ENCODE peak calls at places on chromosome 21, in seven cellular contexts. One of them, this sample, is unnamed.

GRCh38 chr21:43943512-43944110 is 68.5 kb upstream of the TRAPPC10 start:
- DNase-seq in central memory CD8-positive, alpha-beta T cell: no peak
- DNase-seq in right cardiac atrium: no peak
- DNase-seq in GM04504: no peak
- DNase-seq in choroid plexus epithelial cell: no peak
- DNase-seq in NCI-H524 treated with DMSO at 0.1 percent for 48 hours: no peak
- DNase-seq in stimulated activated naive CD4-positive, alpha-beta T cell: no peak
- DNase-seq in this sample: no peak

GRCh38 chr21:25273945-25274344 is 333.3 kb downstream of the MRPL39 start:
- DNase-seq in central memory CD8-positive, alpha-beta T cell: no peak
- DNase-seq in right cardiac atrium: no peak
- DNase-seq in GM04504: no peak
- DNase-seq in choroid plexus epithelial cell: peak; percentile 10
- DNase-seq in NCI-H524 treated with DMSO at 0.1 percent for 48 hours: no peak
- DNase-seq in stimulated activated naive CD4-positive, alpha-beta T cell: no peak
- DNase-seq in this sample: no peak

GRCh38 chr21:22263890-22264289 is 1265.7 kb downstream of the NCAM2 start:
- DNase-seq in central memory CD8-positive, alpha-beta T cell: no peak
- DNase-seq in right cardiac atrium: no peak
- DNase-seq in GM04504: no peak
- DNase-seq in choroid plexus epithelial cell: no peak
- DNase-seq in NCI-H524 treated with DMSO at 0.1 percent for 48 hours: no peak
- DNase-seq in stimulated activated naive CD4-positive, alpha-beta T cell: no peak
- DNase-seq in this sample: no peak

GRCh38 chr21:36744560-36745231 is 45.8 kb downstream of the SIM2 start:
- DNase-seq in central memory CD8-positive, alpha-beta T cell: no peak
- DNase-seq in right cardiac atrium: no peak
- DNase-seq in GM04504: no peak
- DNase-seq in choroid plexus epithelial cell: no peak
- DNase-seq in NCI-H524 treated with DMSO at 0.1 percent for 48 hours: no peak
- DNase-seq in stimulated activated naive CD4-positive, alpha-beta T cell: no peak
- DNase-seq in this sample: no peak

GRCh38 chr21:38768385-38769071 is 37.2 kb upstream of the ETS2 start:
- DNase-seq in central memory CD8-positive, alpha-beta T cell: no peak
- DNase-seq in right cardiac atrium: no peak
- DNase-seq in GM04504: no peak
- DNase-seq in choroid plexus epithelial cell: peak; percentile 94
- DNase-seq in NCI-H524 treated with DMSO at 0.1 percent for 48 hours: no peak
- DNase-seq in stimulated activated naive CD4-positive, alpha-beta T cell: no peak
- DNase-seq in this sample: no peak

GRCh38 chr21:36260030-36260787 is 59.8 kb upstream of the MORC3 start:
- DNase-seq in central memory CD8-positive, alpha-beta T cell: no peak
- DNase-seq in right cardiac atrium: no peak
- DNase-seq in GM04504: peak; percentile 37
- DNase-seq in choroid plexus epithelial cell: peak; percentile 85
- DNase-seq in NCI-H524 treated with DMSO at 0.1 percent for 48 hours: peak; percentile 28
- DNase-seq in stimulated activated naive CD4-positive, alpha-beta T cell: peak; percentile 10
- DNase-seq in this sample: no peak

GRCh38 chr21:45507523-45507875 is 34.7 kb downstream of the SLC19A1 start:
- DNase-seq in central memory CD8-positive, alpha-beta T cell: no peak
- DNase-seq in right cardiac atrium: peak; percentile 4
- DNase-seq in GM04504: no peak
- DNase-seq in choroid plexus epithelial cell: no peak
- DNase-seq in NCI-H524 treated with DMSO at 0.1 percent for 48 hours: no peak
- DNase-seq in stimulated activated naive CD4-positive, alpha-beta T cell: no peak
- DNase-seq in this sample: no peak

GRCh38 chr21:45363921-45364463 is 41.0 kb upstream of the COL18A1 start:
- DNase-seq in central memory CD8-positive, alpha-beta T cell: no peak
- DNase-seq in right cardiac atrium: peak; percentile 92
- DNase-seq in GM04504: peak; percentile 99
- DNase-seq in choroid plexus epithelial cell: peak; percentile 97
- DNase-seq in NCI-H524 treated with DMSO at 0.1 percent for 48 hours: no peak
- DNase-seq in stimulated activated naive CD4-positive, alpha-beta T cell: no peak
- DNase-seq in this sample: peak; percentile 91

GRCh38 chr21:44875341-44875740 is 1.9 kb upstream of the PTTG1IP start:
- DNase-seq in central memory CD8-positive, alpha-beta T cell: no peak
- DNase-seq in right cardiac atrium: no peak
- DNase-seq in GM04504: no peak
- DNase-seq in choroid plexus epithelial cell: peak; percentile 66
- DNase-seq in NCI-H524 treated with DMSO at 0.1 percent for 48 hours: no peak
- DNase-seq in stimulated activated naive CD4-positive, alpha-beta T cell: no peak
- DNase-seq in this sample: no peak

GRCh38 chr21:37257526-37257966 is 9.6 kb downstream of the VPS26C start:
- DNase-seq in central memory CD8-positive, alpha-beta T cell: no peak
- DNase-seq in right cardiac atrium: peak; percentile 33
- DNase-seq in GM04504: no peak
- DNase-seq in choroid plexus epithelial cell: peak; percentile 54
- DNase-seq in NCI-H524 treated with DMSO at 0.1 percent for 48 hours: no peak
- DNase-seq in stimulated activated naive CD4-positive, alpha-beta T cell: no peak
- DNase-seq in this sample: peak; percentile 36

GRCh38 chr21:14452031-14452778 is 69.3 kb upstream of the HSPA13 start:
- DNase-seq in central memory CD8-positive, alpha-beta T cell: no peak
- DNase-seq in right cardiac atrium: no peak
- DNase-seq in GM04504: no peak
- DNase-seq in choroid plexus epithelial cell: peak; percentile 22
- DNase-seq in NCI-H524 treated with DMSO at 0.1 percent for 48 hours: no peak
- DNase-seq in stimulated activated naive CD4-positive, alpha-beta T cell: no peak
- DNase-seq in this sample: no peak

GRCh38 chr21:38243732-38244406 is 12.9 kb upstream of the KCNJ15 start:
- DNase-seq in central memory CD8-positive, alpha-beta T cell: no peak
- DNase-seq in right cardiac atrium: no peak
- DNase-seq in GM04504: no peak
- DNase-seq in choroid plexus epithelial cell: no peak
- DNase-seq in NCI-H524 treated with DMSO at 0.1 percent for 48 hours: no peak
- DNase-seq in stimulated activated naive CD4-positive, alpha-beta T cell: no peak
- DNase-seq in this sample: no peak

GRCh38 chr21:45451771-45452182 is 46.8 kb downstream of the COL18A1 start:
- DNase-seq in central memory CD8-positive, alpha-beta T cell: no peak
- DNase-seq in right cardiac atrium: peak; percentile 13
- DNase-seq in GM04504: no peak
- DNase-seq in choroid plexus epithelial cell: no peak
- DNase-seq in NCI-H524 treated with DMSO at 0.1 percent for 48 hours: no peak
- DNase-seq in stimulated activated naive CD4-positive, alpha-beta T cell: no peak
- DNase-seq in this sample: peak; percentile 18

GRCh38 chr21:14977814-14978213 is 87.0 kb downstream of the NRIP1 start:
- DNase-seq in central memory CD8-positive, alpha-beta T cell: no peak
- DNase-seq in right cardiac atrium: no peak
- DNase-seq in GM04504: no peak
- DNase-seq in choroid plexus epithelial cell: no peak
- DNase-seq in NCI-H524 treated with DMSO at 0.1 percent for 48 hours: peak; percentile 85
- DNase-seq in stimulated activated naive CD4-positive, alpha-beta T cell: no peak
- DNase-seq in this sample: no peak

GRCh38 chr21:41183575-41183974 is 15.6 kb downstream of the BACE2 start:
- DNase-seq in central memory CD8-positive, alpha-beta T cell: no peak
- DNase-seq in right cardiac atrium: no peak
- DNase-seq in GM04504: no peak
- DNase-seq in choroid plexus epithelial cell: no peak
- DNase-seq in NCI-H524 treated with DMSO at 0.1 percent for 48 hours: no peak
- DNase-seq in stimulated activated naive CD4-positive, alpha-beta T cell: no peak
- DNase-seq in this sample: no peak

GRCh38 chr21:44702973-44703730 is 6.2 kb downstream of the KRTAP10-12 start:
- DNase-seq in central memory CD8-positive, alpha-beta T cell: peak; percentile 1
- DNase-seq in right cardiac atrium: no peak
- DNase-seq in GM04504: no peak
- DNase-seq in choroid plexus epithelial cell: no peak
- DNase-seq in NCI-H524 treated with DMSO at 0.1 percent for 48 hours: no peak
- DNase-seq in stimulated activated naive CD4-positive, alpha-beta T cell: no peak
- DNase-seq in this sample: no peak

GRCh38 chr21:44049182-44049581 is 37.1 kb downstream of the TRAPPC10 start:
- DNase-seq in central memory CD8-positive, alpha-beta T cell: no peak
- DNase-seq in right cardiac atrium: no peak
- DNase-seq in GM04504: no peak
- DNase-seq in choroid plexus epithelial cell: no peak
- DNase-seq in NCI-H524 treated with DMSO at 0.1 percent for 48 hours: no peak
- DNase-seq in stimulated activated naive CD4-positive, alpha-beta T cell: no peak
- DNase-seq in this sample: no peak

GRCh38 chr21:16605588-16605987 is 875.8 kb downstream of the USP25 start:
- DNase-seq in central memory CD8-positive, alpha-beta T cell: no peak
- DNase-seq in right cardiac atrium: no peak
- DNase-seq in GM04504: no peak
- DNase-seq in choroid plexus epithelial cell: peak; percentile 40
- DNase-seq in NCI-H524 treated with DMSO at 0.1 percent for 48 hours: no peak
- DNase-seq in stimulated activated naive CD4-positive, alpha-beta T cell: no peak
- DNase-seq in this sample: no peak

GRCh38 chr21:39979321-39979720 is 112.1 kb downstream of the PCP4 start:
- DNase-seq in central memory CD8-positive, alpha-beta T cell: no peak
- DNase-seq in right cardiac atrium: no peak
- DNase-seq in GM04504: no peak
- DNase-seq in choroid plexus epithelial cell: no peak
- DNase-seq in NCI-H524 treated with DMSO at 0.1 percent for 48 hours: no peak
- DNase-seq in stimulated activated naive CD4-positive, alpha-beta T cell: no peak
- DNase-seq in this sample: no peak

GRCh38 chr21:29265690-29266479 is 32.8 kb upstream of the BACH1 start:
- DNase-seq in central memory CD8-positive, alpha-beta T cell: no peak
- DNase-seq in right cardiac atrium: no peak
- DNase-seq in GM04504: no peak
- DNase-seq in choroid plexus epithelial cell: no peak
- DNase-seq in NCI-H524 treated with DMSO at 0.1 percent for 48 hours: no peak
- DNase-seq in stimulated activated naive CD4-positive, alpha-beta T cell: no peak
- DNase-seq in this sample: no peak

GRCh38 chr21:38223893-38224540 is 32.8 kb upstream of the KCNJ15 start:
- DNase-seq in central memory CD8-positive, alpha-beta T cell: no peak
- DNase-seq in right cardiac atrium: no peak
- DNase-seq in GM04504: no peak
- DNase-seq in choroid plexus epithelial cell: peak; percentile 57
- DNase-seq in NCI-H524 treated with DMSO at 0.1 percent for 48 hours: no peak
- DNase-seq in stimulated activated naive CD4-positive, alpha-beta T cell: no peak
- DNase-seq in this sample: no peak

GRCh38 chr21:46211376-46211775 is 17.2 kb downstream of the LSS start:
- DNase-seq in central memory CD8-positive, alpha-beta T cell: no peak
- DNase-seq in right cardiac atrium: no peak
- DNase-seq in GM04504: no peak
- DNase-seq in choroid plexus epithelial cell: no peak
- DNase-seq in NCI-H524 treated with DMSO at 0.1 percent for 48 hours: no peak
- DNase-seq in stimulated activated naive CD4-positive, alpha-beta T cell: no peak
- DNase-seq in this sample: peak; percentile 7

GRCh38 chr21:44987886-44988606 is 48.2 kb downstream of the SLX9 start:
- DNase-seq in central memory CD8-positive, alpha-beta T cell: no peak
- DNase-seq in right cardiac atrium: peak; percentile 17
- DNase-seq in GM04504: no peak
- DNase-seq in choroid plexus epithelial cell: no peak
- DNase-seq in NCI-H524 treated with DMSO at 0.1 percent for 48 hours: no peak
- DNase-seq in stimulated activated naive CD4-positive, alpha-beta T cell: no peak
- DNase-seq in this sample: peak; percentile 18

GRCh38 chr21:44920694-44921604 is at the start of gene ITGB2:
- DNase-seq in central memory CD8-positive, alpha-beta T cell: no peak
- DNase-seq in right cardiac atrium: peak; percentile 54
- DNase-seq in GM04504: no peak
- DNase-seq in choroid plexus epithelial cell: no peak
- DNase-seq in NCI-H524 treated with DMSO at 0.1 percent for 48 hours: no peak
- DNase-seq in stimulated activated naive CD4-positive, alpha-beta T cell: peak; percentile 21
- DNase-seq in this sample: peak; percentile 63

GRCh38 chr21:26379561-26379960 is 193.5 kb downstream of the CYYR1 start:
- DNase-seq in central memory CD8-positive, alpha-beta T cell: no peak
- DNase-seq in right cardiac atrium: no peak
- DNase-seq in GM04504: no peak
- DNase-seq in choroid plexus epithelial cell: no peak
- DNase-seq in NCI-H524 treated with DMSO at 0.1 percent for 48 hours: no peak
- DNase-seq in stimulated activated naive CD4-positive, alpha-beta T cell: no peak
- DNase-seq in this sample: no peak

GRCh38 chr21:46189213-46189958 is 5.1 kb upstream of the SPATC1L start:
- DNase-seq in central memory CD8-positive, alpha-beta T cell: no peak
- DNase-seq in right cardiac atrium: no peak
- DNase-seq in GM04504: peak; percentile 19
- DNase-seq in choroid plexus epithelial cell: peak; percentile 83
- DNase-seq in NCI-H524 treated with DMSO at 0.1 percent for 48 hours: no peak
- DNase-seq in stimulated activated naive CD4-positive, alpha-beta T cell: no peak
- DNase-seq in this sample: peak; percentile 19

GRCh38 chr21:33289199-33289819 is 23.1 kb downstream of the IL10RB start:
- DNase-seq in central memory CD8-positive, alpha-beta T cell: no peak
- DNase-seq in right cardiac atrium: no peak
- DNase-seq in GM04504: no peak
- DNase-seq in choroid plexus epithelial cell: peak; percentile 78
- DNase-seq in NCI-H524 treated with DMSO at 0.1 percent for 48 hours: no peak
- DNase-seq in stimulated activated naive CD4-positive, alpha-beta T cell: no peak
- DNase-seq in this sample: no peak

GRCh38 chr21:23900727-23901126 is 1706.6 kb downstream of the MRPL39 start:
- DNase-seq in central memory CD8-positive, alpha-beta T cell: no peak
- DNase-seq in right cardiac atrium: no peak
- DNase-seq in GM04504: no peak
- DNase-seq in choroid plexus epithelial cell: no peak
- DNase-seq in NCI-H524 treated with DMSO at 0.1 percent for 48 hours: no peak
- DNase-seq in stimulated activated naive CD4-positive, alpha-beta T cell: no peak
- DNase-seq in this sample: no peak

GRCh38 chr21:44927587-44928461 is 7.1 kb upstream of the ITGB2 start:
- DNase-seq in central memory CD8-positive, alpha-beta T cell: peak; percentile 46
- DNase-seq in right cardiac atrium: peak; percentile 7
- DNase-seq in GM04504: no peak
- DNase-seq in choroid plexus epithelial cell: peak; percentile 67
- DNase-seq in NCI-H524 treated with DMSO at 0.1 percent for 48 hours: no peak
- DNase-seq in stimulated activated naive CD4-positive, alpha-beta T cell: peak; percentile 84
- DNase-seq in this sample: peak; percentile 39

GRCh38 chr21:8993284-8993942 is 1528.0 kb upstream of the TPTE start:
- DNase-seq in central memory CD8-positive, alpha-beta T cell: no peak
- DNase-seq in right cardiac atrium: no peak
- DNase-seq in GM04504: no peak
- DNase-seq in choroid plexus epithelial cell: no peak
- DNase-seq in NCI-H524 treated with DMSO at 0.1 percent for 48 hours: no peak
- DNase-seq in stimulated activated naive CD4-positive, alpha-beta T cell: no peak
- DNase-seq in this sample: no peak

GRCh38 chr21:42575111-42575510 is 61.5 kb downstream of the SLC37A1 start:
- DNase-seq in central memory CD8-positive, alpha-beta T cell: no peak
- DNase-seq in right cardiac atrium: no peak
- DNase-seq in GM04504: no peak
- DNase-seq in choroid plexus epithelial cell: no peak
- DNase-seq in NCI-H524 treated with DMSO at 0.1 percent for 48 hours: no peak
- DNase-seq in stimulated activated naive CD4-positive, alpha-beta T cell: no peak
- DNase-seq in this sample: no peak

GRCh38 chr21:32102426-32102825 is 176.4 kb downstream of the MIS18A start:
- DNase-seq in central memory CD8-positive, alpha-beta T cell: no peak
- DNase-seq in right cardiac atrium: no peak
- DNase-seq in GM04504: peak; percentile 18
- DNase-seq in choroid plexus epithelial cell: no peak
- DNase-seq in NCI-H524 treated with DMSO at 0.1 percent for 48 hours: no peak
- DNase-seq in stimulated activated naive CD4-positive, alpha-beta T cell: no peak
- DNase-seq in this sample: no peak

GRCh38 chr21:15140321-15141019 is 75.7 kb upstream of the NRIP1 start:
- DNase-seq in central memory CD8-positive, alpha-beta T cell: no peak
- DNase-seq in right cardiac atrium: peak; percentile 28
- DNase-seq in GM04504: no peak
- DNase-seq in choroid plexus epithelial cell: peak; percentile 26
- DNase-seq in NCI-H524 treated with DMSO at 0.1 percent for 48 hours: peak; percentile 76
- DNase-seq in stimulated activated naive CD4-positive, alpha-beta T cell: no peak
- DNase-seq in this sample: peak; percentile 30

GRCh38 chr21:41370840-41371697 is 9.2 kb downstream of the MX2 start:
- DNase-seq in central memory CD8-positive, alpha-beta T cell: no peak
- DNase-seq in right cardiac atrium: no peak
- DNase-seq in GM04504: no peak
- DNase-seq in choroid plexus epithelial cell: no peak
- DNase-seq in NCI-H524 treated with DMSO at 0.1 percent for 48 hours: no peak
- DNase-seq in stimulated activated naive CD4-positive, alpha-beta T cell: no peak
- DNase-seq in this sample: no peak

GRCh38 chr21:32186843-32187242 is 92.0 kb downstream of the MIS18A start:
- DNase-seq in central memory CD8-positive, alpha-beta T cell: no peak
- DNase-seq in right cardiac atrium: no peak
- DNase-seq in GM04504: no peak
- DNase-seq in choroid plexus epithelial cell: no peak
- DNase-seq in NCI-H524 treated with DMSO at 0.1 percent for 48 hours: peak; percentile 100
- DNase-seq in stimulated activated naive CD4-positive, alpha-beta T cell: no peak
- DNase-seq in this sample: no peak

GRCh38 chr21:35249636-35250035 is 200.5 kb upstream of the RUNX1 start:
- DNase-seq in central memory CD8-positive, alpha-beta T cell: no peak
- DNase-seq in right cardiac atrium: no peak
- DNase-seq in GM04504: no peak
- DNase-seq in choroid plexus epithelial cell: no peak
- DNase-seq in NCI-H524 treated with DMSO at 0.1 percent for 48 hours: no peak
- DNase-seq in stimulated activated naive CD4-positive, alpha-beta T cell: no peak
- DNase-seq in this sample: no peak

GRCh38 chr21:45995686-45996179 is 14.2 kb downstream of the COL6A1 start:
- DNase-seq in central memory CD8-positive, alpha-beta T cell: no peak
- DNase-seq in right cardiac atrium: peak; percentile 14
- DNase-seq in GM04504: no peak
- DNase-seq in choroid plexus epithelial cell: peak; percentile 23
- DNase-seq in NCI-H524 treated with DMSO at 0.1 percent for 48 hours: no peak
- DNase-seq in stimulated activated naive CD4-positive, alpha-beta T cell: no peak
- DNase-seq in this sample: peak; percentile 29